ENCODE peak calls at places on chromosome 12, in five cellular contexts. One of them, this sample, is unnamed.

GRCh38 chr12:93318720-93319522 is 58.8 kb upstream of the NUDT4 start:
- DNase-seq in H1: no peak
- DNase-seq in neuronal stem cell: no peak
- DNase-seq in mesendoderm: no peak
- DNase-seq in IMR-90: no peak
- DNase-seq in this sample: no peak

GRCh38 chr12:48997719-48998496 is 1.3 kb downstream of the DDN start:
- DNase-seq in IMR-90: no peak
- DNase-seq in mesendoderm: no peak
- DNase-seq in neuronal stem cell: no peak
- DNase-seq in H1: peak
- DNase-seq in this sample: peak

GRCh38 chr12:50842637-50843493 is at the start of gene TMPRSS12:
- DNase-seq in H1: peak
- DNase-seq in mesendoderm: peak
- DNase-seq in IMR-90: no peak
- DNase-seq in neuronal stem cell: no peak
- DNase-seq in this sample: no peak

GRCh38 chr12:58901664-58902063 is 18.6 kb downstream of the LRIG3 start:
- DNase-seq in neuronal stem cell: no peak
- DNase-seq in H1: no peak
- DNase-seq in IMR-90: no peak
- DNase-seq in mesendoderm: no peak
- DNase-seq in this sample: no peak

GRCh38 chr12:53063708-53064612 is 14.1 kb downstream of the TNS2 start:
- DNase-seq in IMR-90: peak
- DNase-seq in neuronal stem cell: no peak
- DNase-seq in H1: no peak
- DNase-seq in mesendoderm: no peak
- DNase-seq in this sample: peak

GRCh38 chr12:118982308-118982707 is 967 bp downstream of the SRRM4 start:
- DNase-seq in IMR-90: no peak
- DNase-seq in H1: no peak
- DNase-seq in neuronal stem cell: no peak
- DNase-seq in mesendoderm: no peak
- DNase-seq in this sample: no peak

GRCh38 chr12:105418232-105418631 is 87.7 kb downstream of the C12orf75 start:
- DNase-seq in IMR-90: peak
- DNase-seq in mesendoderm: peak
- DNase-seq in H1: no peak
- DNase-seq in neuronal stem cell: no peak
- DNase-seq in this sample: peak

GRCh38 chr12:6276936-6277615 is 33.4 kb upstream of the PLEKHG6 start:
- DNase-seq in mesendoderm: peak
- DNase-seq in neuronal stem cell: no peak
- DNase-seq in H1: no peak
- DNase-seq in IMR-90: no peak
- DNase-seq in this sample: peak

GRCh38 chr12:66035289-66035961 is 95.1 kb downstream of the LLPH start:
- DNase-seq in IMR-90: peak
- DNase-seq in mesendoderm: peak
- DNase-seq in neuronal stem cell: no peak
- DNase-seq in H1: no peak
- DNase-seq in this sample: peak

GRCh38 chr12:12153596-12153995 is 82.9 kb downstream of the BCL2L14 start:
- DNase-seq in IMR-90: no peak
- DNase-seq in H1: no peak
- DNase-seq in mesendoderm: peak
- DNase-seq in neuronal stem cell: no peak
- DNase-seq in this sample: no peak

GRCh38 chr12:82904219-82904795 is 217.6 kb downstream of the TMTC2 start:
- DNase-seq in neuronal stem cell: no peak
- DNase-seq in H1: no peak
- DNase-seq in mesendoderm: no peak
- DNase-seq in IMR-90: peak
- DNase-seq in this sample: no peak

GRCh38 chr12:126860210-126860609 is 1406.8 kb upstream of the TMEM132C start:
- DNase-seq in neuronal stem cell: no peak
- DNase-seq in mesendoderm: no peak
- DNase-seq in IMR-90: no peak
- DNase-seq in H1: peak
- DNase-seq in this sample: no peak

GRCh38 chr12:27185234-27186045 is 58.6 kb upstream of the STK38L start:
- DNase-seq in mesendoderm: no peak
- DNase-seq in neuronal stem cell: no peak
- DNase-seq in H1: no peak
- DNase-seq in IMR-90: peak
- DNase-seq in this sample: peak
- H3K4me3 ChIP-seq in mesendoderm: no peak
- H3K4me3 ChIP-seq in neuronal stem cell: no peak
- H3K4me3 ChIP-seq in H1: no peak
- H3K4me3 ChIP-seq in IMR-90: no peak
- H3K4me3 ChIP-seq in this sample: no peak

GRCh38 chr12:132157733-132158409 is 13.6 kb downstream of the NOC4L start:
- DNase-seq in mesendoderm: no peak
- DNase-seq in IMR-90: no peak
- DNase-seq in H1: no peak
- DNase-seq in neuronal stem cell: no peak
- DNase-seq in this sample: no peak
- H3K23ac ChIP-seq in mesendoderm: no peak
- H3K23ac ChIP-seq in IMR-90: no peak
- H3K23ac ChIP-seq in H1: no peak
- H3K23ac ChIP-seq in neuronal stem cell: no peak
- H3K23ac ChIP-seq in this sample: no peak

GRCh38 chr12:108854055-108854452 is 3.3 kb downstream of the SSH1 start:
- DNase-seq in neuronal stem cell: no peak
- DNase-seq in IMR-90: peak
- DNase-seq in mesendoderm: peak
- DNase-seq in H1: no peak
- DNase-seq in this sample: peak

GRCh38 chr12:108856170-108856427 is 1.3 kb downstream of the SSH1 start:
- DNase-seq in IMR-90: no peak
- DNase-seq in H1: no peak
- DNase-seq in neuronal stem cell: no peak
- DNase-seq in mesendoderm: no peak
- DNase-seq in this sample: no peak

GRCh38 chr12:108854453-108855283 is 2.7 kb downstream of the SSH1 start:
- DNase-seq in IMR-90: peak
- DNase-seq in mesendoderm: no peak
- DNase-seq in H1: no peak
- DNase-seq in neuronal stem cell: no peak
- DNase-seq in this sample: peak

GRCh38 chr12:108856428-108857157 is 790 bp downstream of the SSH1 start:
- DNase-seq in IMR-90: peak
- DNase-seq in mesendoderm: peak
- DNase-seq in neuronal stem cell: no peak
- DNase-seq in H1: peak
- DNase-seq in this sample: peak

DNA sequence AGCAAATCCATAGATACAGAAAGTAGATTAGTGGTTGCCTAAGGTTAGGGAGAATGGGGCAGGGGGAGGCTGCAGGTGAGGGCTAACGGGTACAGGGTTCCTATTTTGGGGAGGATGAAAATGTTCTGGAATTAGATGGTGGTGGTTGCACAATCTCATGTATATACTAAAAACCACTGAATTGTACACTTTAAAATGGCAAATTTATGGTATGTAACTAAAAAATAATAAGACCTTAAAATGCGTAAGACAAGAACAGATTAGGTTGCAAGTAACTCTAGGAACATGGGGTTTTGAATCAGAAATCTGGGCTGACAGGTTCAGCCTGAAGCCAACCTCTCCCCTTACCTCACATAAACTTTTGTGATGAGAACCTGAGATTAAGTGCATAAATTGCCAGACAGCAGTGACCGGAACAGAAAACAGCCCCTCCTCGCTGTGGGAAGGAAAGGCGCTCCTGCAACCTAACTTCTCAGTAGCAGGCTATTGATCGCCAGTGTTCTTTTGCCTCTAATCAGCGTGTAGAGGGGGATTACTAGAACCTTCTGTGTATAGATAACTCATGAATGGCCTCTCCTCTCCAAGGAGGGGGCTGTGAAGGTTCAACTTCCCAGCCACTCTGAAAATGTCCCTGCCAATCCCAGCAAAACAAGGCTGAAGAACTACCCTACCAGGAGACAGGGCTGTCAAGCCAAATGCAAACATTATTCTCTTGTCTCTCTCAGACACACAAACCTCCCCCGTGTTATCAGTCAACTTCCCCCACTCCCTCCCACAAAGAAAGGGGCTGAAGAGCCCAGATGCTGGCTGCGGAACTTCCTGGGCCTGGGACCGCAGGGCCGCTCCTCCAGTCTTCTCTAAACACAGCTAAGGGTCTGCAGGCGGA is 1.9 kb downstream of the SSH1 start:
- DNase-seq in IMR-90: peak
- DNase-seq in mesendoderm: peak
- DNase-seq in H1: no peak
- DNase-seq in neuronal stem cell: no peak
- DNase-seq in this sample: peak
- H3K4me3 ChIP-seq in IMR-90: peak
- H3K4me3 ChIP-seq in mesendoderm: no peak
- H3K4me3 ChIP-seq in H1: no peak
- H3K4me3 ChIP-seq in neuronal stem cell: no peak
- H3K4me3 ChIP-seq in this sample: peak

GRCh38 chr12:51950682-51951198 is 759 bp upstream of the ACVR1B start:
- DNase-seq in IMR-90: no peak
- DNase-seq in neuronal stem cell: no peak
- DNase-seq in mesendoderm: no peak
- DNase-seq in H1: no peak
- DNase-seq in this sample: no peak

GRCh38 chr12:51953011-51953568 is 1.6 kb downstream of the ACVR1B start:
- DNase-seq in mesendoderm: no peak
- DNase-seq in IMR-90: no peak
- DNase-seq in neuronal stem cell: no peak
- DNase-seq in H1: no peak
- DNase-seq in this sample: no peak

GRCh38 chr12:51951199-51951842 is at the start of gene ACVR1B:
- DNase-seq in H1: peak
- DNase-seq in neuronal stem cell: peak
- DNase-seq in mesendoderm: peak
- DNase-seq in IMR-90: peak
- DNase-seq in this sample: peak

GRCh38 chr12:51953925-51954324 is 2.4 kb downstream of the ACVR1B start:
- DNase-seq in IMR-90: no peak
- DNase-seq in mesendoderm: no peak
- DNase-seq in H1: no peak
- DNase-seq in neuronal stem cell: no peak
- DNase-seq in this sample: no peak

DNA sequence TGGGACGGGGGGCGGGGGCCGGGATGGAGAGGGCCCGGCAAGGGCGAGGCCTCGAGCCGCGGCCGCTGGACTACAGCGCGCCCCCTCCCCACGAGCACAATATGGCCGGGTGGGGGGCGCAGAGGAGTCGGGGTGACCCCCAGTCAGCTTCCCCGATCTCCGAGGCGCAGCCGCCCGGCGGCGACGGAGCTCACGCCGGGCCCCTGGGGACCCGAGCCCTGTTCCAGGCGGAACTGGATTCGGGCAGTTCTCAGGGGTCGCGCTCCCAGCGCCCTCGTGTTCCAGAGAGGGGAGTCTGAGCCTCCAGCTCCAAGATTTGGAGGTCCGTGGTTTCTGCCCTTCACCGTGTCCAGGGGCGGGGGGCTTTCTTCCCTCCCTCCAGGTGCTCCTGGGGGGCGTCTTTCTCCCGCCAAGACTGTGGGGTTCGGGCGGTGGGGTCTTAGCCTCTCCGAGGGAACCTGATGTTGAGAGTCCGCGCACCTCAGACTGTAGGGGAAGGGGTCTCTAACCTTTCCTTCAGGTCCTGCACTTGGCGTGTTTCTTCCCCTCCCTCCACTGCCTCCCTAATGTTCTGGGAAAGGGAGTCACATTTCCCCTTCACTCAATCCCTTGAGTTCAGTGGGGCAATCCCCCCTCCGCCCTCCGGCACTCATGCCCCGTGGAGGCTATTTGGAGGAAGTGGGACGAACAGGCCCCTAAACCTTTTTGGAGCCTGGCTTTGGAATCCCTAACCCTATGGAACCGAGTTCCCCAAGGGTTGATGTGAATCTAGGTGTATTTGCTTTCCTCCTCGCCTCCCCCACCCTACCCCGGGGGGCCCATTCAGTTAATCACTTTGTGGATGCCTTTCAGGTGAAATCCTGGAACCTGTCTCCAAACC is 584 bp downstream of the ACVR1B start:
- DNase-seq in H1: peak
- DNase-seq in neuronal stem cell: no peak
- DNase-seq in mesendoderm: peak
- DNase-seq in IMR-90: no peak
- DNase-seq in this sample: no peak
- H3K23ac ChIP-seq in H1: peak
- H3K23ac ChIP-seq in neuronal stem cell: no peak
- H3K23ac ChIP-seq in mesendoderm: peak
- H3K23ac ChIP-seq in IMR-90: peak
- H3K23ac ChIP-seq in this sample: peak

GRCh38 chr12:2052861-2053674 is at the start of gene CACNA1C:
- DNase-seq in IMR-90: peak
- DNase-seq in neuronal stem cell: peak
- DNase-seq in mesendoderm: peak
- DNase-seq in H1: peak
- DNase-seq in this sample: peak

GRCh38 chr12:2057041-2057792 is 4.4 kb downstream of the CACNA1C start:
- DNase-seq in H1: peak
- DNase-seq in neuronal stem cell: peak
- DNase-seq in mesendoderm: peak
- DNase-seq in IMR-90: peak
- DNase-seq in this sample: peak

GRCh38 chr12:2051700-2052625 is 824 bp upstream of the CACNA1C start:
- DNase-seq in IMR-90: no peak
- DNase-seq in H1: peak
- DNase-seq in neuronal stem cell: no peak
- DNase-seq in mesendoderm: no peak
- DNase-seq in this sample: peak

GRCh38 chr12:2053675-2054070 is 886 bp downstream of the CACNA1C start:
- DNase-seq in neuronal stem cell: no peak
- DNase-seq in H1: no peak
- DNase-seq in mesendoderm: no peak
- DNase-seq in IMR-90: no peak
- DNase-seq in this sample: peak

GRCh38 chr12:2054091-2055018 is 1.6 kb downstream of the CACNA1C start:
- DNase-seq in H1: no peak
- DNase-seq in IMR-90: no peak
- DNase-seq in mesendoderm: no peak
- DNase-seq in neuronal stem cell: no peak
- DNase-seq in this sample: peak
- H3K4me3 ChIP-seq in H1: peak
- H3K4me3 ChIP-seq in IMR-90: peak
- H3K4me3 ChIP-seq in mesendoderm: peak
- H3K4me3 ChIP-seq in neuronal stem cell: peak
- H3K4me3 ChIP-seq in this sample: peak

GRCh38 chr12:103755425-103755824 is 85.6 kb downstream of the NT5DC3 start:
- DNase-seq in H1: no peak
- DNase-seq in IMR-90: no peak
- DNase-seq in neuronal stem cell: no peak
- DNase-seq in mesendoderm: no peak
- DNase-seq in this sample: no peak
- H3K23ac ChIP-seq in H1: no peak
- H3K23ac ChIP-seq in IMR-90: no peak
- H3K23ac ChIP-seq in neuronal stem cell: no peak
- H3K23ac ChIP-seq in mesendoderm: no peak
- H3K23ac ChIP-seq in this sample: no peak

GRCh38 chr12:132204822-132205270 is 60.6 kb downstream of the NOC4L start:
- DNase-seq in IMR-90: no peak
- DNase-seq in mesendoderm: no peak
- DNase-seq in H1: no peak
- DNase-seq in neuronal stem cell: no peak
- DNase-seq in this sample: no peak
- H3K4me3 ChIP-seq in IMR-90: no peak
- H3K4me3 ChIP-seq in mesendoderm: no peak
- H3K4me3 ChIP-seq in H1: no peak
- H3K4me3 ChIP-seq in neuronal stem cell: no peak
- H3K4me3 ChIP-seq in this sample: peak